ENCODE peak calls at places on chromosomes 2 and 18, in five cellular contexts. O is fibroblast of lung, G is neuronal stem cell, Y is iris pigment epithelial cell, D is iPS-NIHi11. V is an unnamed sample.

GRCh38 chr2:134124047-134124753 is 129.7 kb upstream of the MGAT5 start:
- DNase-seq in O (peak; percentile 28), G (no peak), Y (no peak), D (no peak), V (no peak)

GRCh38 chr2:200788129-200788718 is 23.5 kb upstream of the BZW1 start:
- DNase-seq in O (peak; percentile 50), G (no peak), Y (peak; percentile 80), D (no peak), V (no peak)

GRCh38 chr2:233964581-233964980 is 47.4 kb downstream of the TRPM8 start:
- DNase-seq in O (no peak), G (no peak), Y (no peak), D (no peak), V (no peak)

GRCh38 chr2:222959358-222959757 is 92.6 kb upstream of the KCNE4 start:
- DNase-seq in O (peak; percentile 52), G (no peak), Y (peak; percentile 89), D (peak; percentile 48), V (no peak)

GRCh38 chr18:35267161-35267651 is 22.8 kb downstream of the ZSCAN30 start:
- DNase-seq in O (peak; percentile 74), G (no peak), Y (peak; percentile 68), D (peak; percentile 46), V (peak; percentile 40)

GRCh38 chr2:218879881-218880748 is 537 bp upstream of the WNT10A start:
- DNase-seq in O (no peak), G (no peak), Y (no peak), D (peak; percentile 72), V (peak; percentile 80)

GRCh38 chr2:232363784-232364615 is 14.6 kb upstream of the ALPP start:
- DNase-seq in O (peak; percentile 23), G (no peak), Y (peak; percentile 40), D (no peak), V (no peak)

GRCh38 chr18:22344908-22345670 is 72.6 kb downstream of the CTAGE1 start:
- DNase-seq in O (no peak), G (no peak), Y (peak; percentile 7), D (no peak), V (no peak)

GRCh38 chr2:236045264-236046235 is 122.6 kb downstream of the GBX2 start:
- DNase-seq in O (no peak), G (no peak), Y (peak; percentile 4), D (no peak), V (no peak)

GRCh38 chr2:134399096-134399495 is 145.2 kb downstream of the MGAT5 start:
- DNase-seq in O (peak; percentile 34), G (no peak), Y (peak; percentile 85), D (no peak), V (no peak)

GRCh38 chr2:101401906-101402305 is 14.6 kb upstream of the CREG2 start:
- DNase-seq in O (no peak), G (no peak), Y (no peak), D (no peak), V (no peak)

V was measured in CD4-positive, alpha-beta T cell.